ENCODE peak calls at places on chromosome 1, in four cellular contexts. Q, N, F and T are unnamed samples.

GRCh38 chr1:40076895-40077312 is 20.1 kb downstream of the PPT1 start:
- DNase-seq in N (no peak), F (no peak), Q (no peak), T (no peak)

GRCh38 chr1:237745545-237745944 is 145.2 kb downstream of the ZP4 start:
- DNase-seq in Q (no peak), N (no peak), F (no peak), T (no peak)

GRCh38 chr1:245285168-245285567 is 130.4 kb downstream of the KIF26B start:
- DNase-seq in F (no peak), Q (no peak), N (no peak), T (no peak)

GRCh38 chr1:113396585-113396984 is 6.3 kb downstream of the MAGI3 start:
- DNase-seq in F (no peak), N (no peak), Q (no peak), T (no peak)

GRCh38 chr1:41864471-41865040 is 54.2 kb downstream of the HIVEP3 start:
- DNase-seq in N (no peak), F (no peak), Q (no peak), T (no peak)

GRCh38 chr1:18950415-18951026 is 6.0 kb downstream of the IFFO2 start:
- DNase-seq in Q (peak; percentile 48), F (peak; percentile 55), N (no peak), T (no peak)

GRCh38 chr1:95916616-95917015 is 682.6 kb downstream of the RWDD3 start:
- DNase-seq in Q (no peak), N (no peak), F (no peak), T (no peak)

GRCh38 chr1:35452086-35452485 is 105.1 kb downstream of the KIAA0319L start:
- DNase-seq in F (peak; percentile 48), N (peak; percentile 59), Q (no peak), T (peak; percentile 50)

GRCh38 chr1:209455666-209456065 is 127.8 kb upstream of the CAMK1G start:
- DNase-seq in N (no peak), Q (no peak), F (no peak), T (no peak)

GRCh38 chr1:108531429-108531828 is 28.5 kb upstream of the EEIG2 start:
- DNase-seq in F (no peak), N (no peak), Q (no peak), T (no peak)

GRCh38 chr1:37362569-37362968 is 111.8 kb upstream of the ZC3H12A start:
- DNase-seq in F (no peak), Q (no peak), N (no peak), T (no peak)

DNA sequence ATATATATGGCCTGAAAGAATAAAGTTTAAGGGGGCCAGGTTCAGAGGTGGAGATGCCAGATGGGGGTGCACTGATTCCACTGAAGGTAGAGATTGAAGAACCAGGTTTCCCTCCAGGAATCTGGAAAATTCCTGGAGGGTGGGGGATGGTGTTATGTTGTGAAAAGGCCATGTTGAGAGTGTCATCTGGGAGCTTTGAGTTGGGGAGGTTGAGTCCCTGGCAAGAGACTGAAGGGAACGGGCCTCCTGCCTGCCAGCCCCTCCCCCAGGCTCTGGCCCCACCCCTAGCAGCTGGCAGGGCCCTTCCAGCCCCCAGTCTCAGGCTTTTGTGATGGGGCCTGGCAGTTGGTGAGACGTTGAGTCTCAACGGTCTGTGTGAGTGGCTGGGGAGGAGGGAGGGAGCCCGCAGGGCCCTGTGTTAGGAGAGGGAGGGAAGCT is 4.1 kb downstream of the PTPRU start:
- DNase-seq in N (no peak), F (no peak), Q (no peak), T (no peak)
- TF ChIP-seq CTCF in N (no peak), F (no peak), Q (no peak), T (no peak)

GRCh38 chr1:228403231-228403631 is 3.4 kb downstream of the TRIM11 start:
- DNase-seq in N (no peak), Q (no peak), F (no peak), T (no peak)

GRCh38 chr1:228405200-228405978 is 1.2 kb downstream of the TRIM11 start:
- DNase-seq in F (no peak), N (no peak), Q (no peak), T (no peak)

GRCh38 chr1:228402638-228403025 is 4.0 kb downstream of the TRIM11 start:
- DNase-seq in F (no peak), N (no peak), Q (no peak), T (no peak)

GRCh38 chr1:228405979-228406265 is 713 bp downstream of the TRIM11 start:
- DNase-seq in Q (no peak), F (no peak), N (no peak), T (no peak)

DNA sequence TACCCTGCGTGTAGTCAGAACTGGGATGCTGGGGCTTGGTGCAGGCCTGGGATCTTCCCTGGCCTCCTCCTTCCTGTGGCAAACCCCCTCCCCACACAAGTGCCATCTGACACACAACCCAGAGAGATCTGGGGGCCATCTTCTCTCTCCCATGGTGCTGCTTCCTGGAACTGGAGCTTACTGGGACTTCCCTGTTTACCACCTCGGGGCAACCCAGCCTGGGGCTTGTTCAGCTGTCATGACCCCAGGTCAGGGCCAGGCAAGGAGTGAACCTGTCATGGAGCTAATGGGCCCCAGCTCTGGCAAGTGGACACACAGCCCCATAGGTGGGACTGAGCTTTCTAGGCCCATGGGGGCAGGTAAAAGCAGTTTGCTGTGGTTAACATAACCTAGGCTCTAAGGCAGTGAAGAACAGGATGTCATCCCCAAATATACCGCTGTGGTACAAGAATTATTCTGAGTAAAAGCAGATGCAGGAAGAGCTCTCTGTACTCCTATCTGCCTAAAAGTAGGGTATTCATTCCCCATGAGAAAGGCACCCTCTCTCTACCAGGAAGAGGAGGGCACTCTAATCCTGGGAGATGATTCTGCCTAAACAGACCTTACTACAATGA is 2.4 kb downstream of the TRIM11 start:
- DNase-seq in F (no peak), Q (no peak), N (no peak), T (no peak)
- H3K4me3 ChIP-seq in F (no peak overlapping the region), Q (no peak overlapping the region), N (no peak overlapping the region), T (peak overlapping the region; percentile 69)

GRCh38 chr1:152145789-152146188 is 13.2 kb downstream of the RPTN start:
- DNase-seq in Q (no peak), F (no peak), N (no peak), T (no peak)
- TF ChIP-seq CTCF in Q (no peak), F (no peak), N (no peak), T (no peak)

GRCh38 chr1:153978274-153978909 is 918 bp upstream of the JTB start:
- DNase-seq in Q (no peak), N (no peak), F (no peak), T (no peak)
- H3K4me3 ChIP-seq in Q (peak overlapping the region; percentile 86), N (peak overlapping the region; percentile 81), F (peak overlapping the region; percentile 96), T (peak overlapping the region; percentile 83)

DNA sequence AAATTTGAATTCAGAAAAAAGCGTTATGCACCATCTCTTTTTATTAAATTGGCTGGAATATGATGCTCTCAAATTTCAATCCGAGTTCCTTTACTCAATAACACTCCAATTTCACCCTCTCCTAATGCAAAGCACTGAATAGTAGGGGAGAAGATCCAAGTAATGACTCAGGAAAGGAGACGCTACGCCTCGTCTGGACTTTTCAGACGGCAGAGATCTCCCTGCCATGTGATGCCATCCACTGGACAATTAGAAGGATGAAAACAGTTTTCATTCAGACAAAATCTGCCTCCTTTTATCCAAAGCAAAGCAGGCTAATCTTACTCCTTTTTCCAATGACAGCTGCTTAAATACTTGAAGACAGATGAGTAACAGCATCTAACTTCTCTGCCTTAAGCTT is 242.4 kb upstream of the GREM2 start:
- DNase-seq in N (no peak), Q (no peak), F (no peak), T (no peak)
- TF ChIP-seq CTCF in N (no peak), Q (no peak), F (no peak), T (peak; percentile 24)

DNA sequence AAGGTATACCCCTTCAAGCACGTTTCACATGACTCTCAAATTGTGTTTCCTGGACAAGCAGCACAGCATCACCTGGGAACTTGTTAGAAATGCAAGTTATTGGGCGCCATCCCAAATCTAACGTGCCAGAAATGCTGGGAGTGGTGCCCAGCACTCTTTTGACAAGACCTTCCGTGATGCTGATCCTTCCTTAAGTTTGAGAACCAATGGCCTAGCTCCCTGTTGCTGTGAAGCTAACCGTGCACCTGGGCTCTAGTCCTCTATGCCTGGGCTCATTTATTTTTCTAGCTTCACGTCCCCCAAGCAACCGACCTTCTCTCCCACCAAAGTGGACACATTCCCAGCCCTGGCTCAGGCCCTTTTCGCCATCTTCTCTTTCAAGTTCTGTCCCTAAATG is 4.3 kb downstream of the BEST4 start:
- DNase-seq in F (peak; percentile 63), N (peak; percentile 71), Q (no peak), T (peak; percentile 95)
- H3K4me3 ChIP-seq in F (peak overlapping the region; percentile 31), N (peak overlapping the region; percentile 52), Q (no peak overlapping the region), T (no peak overlapping the region)

GRCh38 chr1:193767891-193768290 is 581.5 kb upstream of the B3GALT2 start:
- DNase-seq in N (no peak), Q (no peak), F (no peak), T (peak; percentile 88)

GRCh38 chr1:193762276-193762675 is 575.9 kb upstream of the B3GALT2 start:
- DNase-seq in F (no peak), Q (no peak), N (no peak), T (peak; percentile 74)

GRCh38 chr1:193769609-193770008 is 583.2 kb upstream of the B3GALT2 start:
- DNase-seq in F (no peak), Q (no peak), N (no peak), T (no peak)

GRCh38 chr1:193763313-193763712 is 576.9 kb upstream of the B3GALT2 start:
- DNase-seq in N (no peak), F (no peak), Q (no peak), T (no peak)

GRCh38 chr1:193766329-193766728 is 579.9 kb upstream of the B3GALT2 start:
- DNase-seq in Q (no peak), F (no peak), N (no peak), T (no peak)
- TF ChIP-seq CTCF in Q (no peak), F (no peak), N (no peak), T (no peak)

GRCh38 chr1:156211243-156211642 is 1.6 kb upstream of the PMF1 start:
- DNase-seq in F (no peak), N (no peak), Q (no peak), T (no peak)

GRCh38 chr1:156213644-156213966 is 798 bp downstream of the PMF1 start:
- DNase-seq in Q (no peak), N (no peak), F (no peak), T (no peak)

GRCh38 chr1:156212833-156213643 is at the start of gene PMF1:
- DNase-seq in N (peak; percentile 97), Q (peak; percentile 98), F (peak; percentile 98), T (peak; percentile 90)

GRCh38 chr1:156214024-156214748 is 1.4 kb downstream of the PMF1 start:
- DNase-seq in Q (no peak), N (no peak), F (no peak), T (no peak)

GRCh38 chr1:156212130-156212529 is 677 bp upstream of the PMF1 start:
- DNase-seq in Q (no peak), N (no peak), F (no peak), T (no peak)
- H3K4me3 ChIP-seq in Q (peak overlapping the region; percentile 54), N (peak overlapping the region; percentile 71), F (no peak overlapping the region), T (peak overlapping the region; percentile 85)